ENCODE peak calls at places on chromosomes 13 and 19, in six cellular contexts. One of them, this sample, is unnamed.

GRCh38 chr19:37303591-37304171 is 67.2 kb upstream of the ZNF527 start:
- DNase-seq in IMR-90: no peak
- DNase-seq in fibroblast of lung: peak
- DNase-seq in GM23248: no peak
- DNase-seq in neural progenitor cell: peak
- DNase-seq in H9: no peak
- DNase-seq in this sample: no peak

GRCh38 chr13:113404366-113404722 is 40.4 kb upstream of the GRTP1 start:
- DNase-seq in IMR-90: no peak
- DNase-seq in fibroblast of lung: no peak
- DNase-seq in GM23248: no peak
- DNase-seq in neural progenitor cell: no peak
- DNase-seq in H9: no peak
- DNase-seq in this sample: no peak

GRCh38 chr13:33207616-33207964 is 78.0 kb downstream of the STARD13 start:
- DNase-seq in IMR-90: peak
- DNase-seq in fibroblast of lung: peak
- DNase-seq in GM23248: peak
- DNase-seq in neural progenitor cell: no peak
- DNase-seq in H9: no peak
- DNase-seq in this sample: no peak

GRCh38 chr19:18503971-18504885 is 17.6 kb downstream of the ELL start:
- DNase-seq in IMR-90: no peak
- DNase-seq in fibroblast of lung: no peak
- DNase-seq in GM23248: no peak
- DNase-seq in neural progenitor cell: no peak
- DNase-seq in H9: no peak
- DNase-seq in this sample: no peak

GRCh38 chr19:6186435-6186834 is 51.0 kb downstream of the ACSBG2 start:
- DNase-seq in IMR-90: no peak
- DNase-seq in fibroblast of lung: no peak
- DNase-seq in GM23248: no peak
- DNase-seq in neural progenitor cell: no peak
- DNase-seq in H9: no peak
- DNase-seq in this sample: no peak

GRCh38 chr19:56156768-56157167 is 15.7 kb downstream of the ZNF444 start:
- DNase-seq in IMR-90: no peak
- DNase-seq in fibroblast of lung: no peak
- DNase-seq in GM23248: no peak
- DNase-seq in neural progenitor cell: no peak
- DNase-seq in H9: no peak
- DNase-seq in this sample: no peak

GRCh38 chr13:112850273-112850672 is 118.7 kb upstream of the MCF2L start:
- DNase-seq in IMR-90: no peak
- DNase-seq in fibroblast of lung: no peak
- DNase-seq in GM23248: no peak
- DNase-seq in neural progenitor cell: no peak
- DNase-seq in H9: no peak
- DNase-seq in this sample: no peak

GRCh38 chr19:36436531-36436930 is 18.1 kb upstream of the ZFP82 start:
- DNase-seq in IMR-90: no peak
- DNase-seq in fibroblast of lung: no peak
- DNase-seq in GM23248: peak
- DNase-seq in neural progenitor cell: peak
- DNase-seq in H9: no peak
- DNase-seq in this sample: no peak

GRCh38 chr13:60230593-60230992 is 66.9 kb upstream of the DIAPH3 start:
- DNase-seq in IMR-90: peak
- DNase-seq in fibroblast of lung: peak
- DNase-seq in GM23248: peak
- DNase-seq in neural progenitor cell: no peak
- DNase-seq in H9: no peak
- DNase-seq in this sample: no peak

GRCh38 chr19:45762870-45763631 is 6.0 kb downstream of the SIX5 start:
- DNase-seq in IMR-90: no peak
- DNase-seq in fibroblast of lung: no peak
- DNase-seq in GM23248: no peak
- DNase-seq in neural progenitor cell: no peak
- DNase-seq in H9: no peak
- DNase-seq in this sample: no peak

GRCh38 chr13:103517066-103517767 is 451.0 kb upstream of the SLC10A2 start:
- DNase-seq in IMR-90: no peak
- DNase-seq in fibroblast of lung: peak
- DNase-seq in GM23248: no peak
- DNase-seq in neural progenitor cell: no peak
- DNase-seq in H9: no peak
- DNase-seq in this sample: no peak

GRCh38 chr13:110000534-110001345 is 214.4 kb upstream of the IRS2 start:
- DNase-seq in IMR-90: no peak
- DNase-seq in fibroblast of lung: no peak
- DNase-seq in GM23248: peak
- DNase-seq in neural progenitor cell: no peak
- DNase-seq in H9: no peak
- DNase-seq in this sample: no peak

GRCh38 chr19:46357846-46358583 is 11.1 kb downstream of the PPP5C start:
- DNase-seq in IMR-90: peak
- DNase-seq in fibroblast of lung: no peak
- DNase-seq in GM23248: peak
- DNase-seq in neural progenitor cell: no peak
- DNase-seq in H9: no peak
- DNase-seq in this sample: no peak

GRCh38 chr19:45138303-45138751 is 22.5 kb downstream of the NKPD1 start:
- DNase-seq in IMR-90: no peak
- DNase-seq in fibroblast of lung: no peak
- DNase-seq in GM23248: no peak
- DNase-seq in neural progenitor cell: no peak
- DNase-seq in H9: no peak
- DNase-seq in this sample: no peak

GRCh38 chr19:38869160-38869835 is 8.8 kb downstream of the RINL start:
- DNase-seq in IMR-90: no peak
- DNase-seq in fibroblast of lung: no peak
- DNase-seq in GM23248: no peak
- DNase-seq in neural progenitor cell: no peak
- DNase-seq in H9: peak
- DNase-seq in this sample: no peak

GRCh38 chr13:42328672-42329071 is 56.7 kb downstream of the AKAP11 start:
- DNase-seq in IMR-90: no peak
- DNase-seq in fibroblast of lung: no peak
- DNase-seq in GM23248: no peak
- DNase-seq in neural progenitor cell: no peak
- DNase-seq in H9: no peak
- DNase-seq in this sample: no peak

GRCh38 chr13:44870456-44870929 is 118.8 kb downstream of the NUFIP1 start:
- DNase-seq in IMR-90: no peak
- DNase-seq in fibroblast of lung: no peak
- DNase-seq in GM23248: no peak
- DNase-seq in neural progenitor cell: no peak
- DNase-seq in H9: no peak
- DNase-seq in this sample: no peak

GRCh38 chr13:46179576-46180368 is 2.2 kb downstream of the LCP1 start:
- DNase-seq in IMR-90: no peak
- DNase-seq in fibroblast of lung: no peak
- DNase-seq in GM23248: no peak
- DNase-seq in neural progenitor cell: no peak
- DNase-seq in H9: no peak
- DNase-seq in this sample: peak

GRCh38 chr19:42872608-42873007 is 6.9 kb downstream of the PSG1 start:
- DNase-seq in IMR-90: no peak
- DNase-seq in fibroblast of lung: no peak
- DNase-seq in GM23248: no peak
- DNase-seq in neural progenitor cell: no peak
- DNase-seq in H9: no peak
- DNase-seq in this sample: no peak

GRCh38 chr19:18017275-18018083 is 9.5 kb downstream of the ARRDC2 start:
- DNase-seq in IMR-90: no peak
- DNase-seq in fibroblast of lung: no peak
- DNase-seq in GM23248: no peak
- DNase-seq in neural progenitor cell: no peak
- DNase-seq in H9: no peak
- DNase-seq in this sample: no peak

GRCh38 chr13:61880576-61881283 is 465.1 kb upstream of the PCDH20 start:
- DNase-seq in IMR-90: peak
- DNase-seq in fibroblast of lung: peak
- DNase-seq in GM23248: peak
- DNase-seq in neural progenitor cell: peak
- DNase-seq in H9: peak
- DNase-seq in this sample: peak

GRCh38 chr19:54254195-54254906 is 2.7 kb downstream of the LILRB5 start:
- DNase-seq in IMR-90: no peak
- DNase-seq in fibroblast of lung: no peak
- DNase-seq in GM23248: no peak
- DNase-seq in neural progenitor cell: no peak
- DNase-seq in H9: peak
- DNase-seq in this sample: no peak

GRCh38 chr13:51618626-51619025 is 34.4 kb downstream of the WDFY2 start:
- DNase-seq in IMR-90: no peak
- DNase-seq in fibroblast of lung: no peak
- DNase-seq in GM23248: no peak
- DNase-seq in neural progenitor cell: no peak
- DNase-seq in H9: no peak
- DNase-seq in this sample: no peak

GRCh38 chr19:45508931-45509691 is 1.8 kb downstream of the VASP start:
- DNase-seq in IMR-90: peak
- DNase-seq in fibroblast of lung: peak
- DNase-seq in GM23248: peak
- DNase-seq in neural progenitor cell: peak
- DNase-seq in H9: peak
- DNase-seq in this sample: peak

GRCh38 chr13:110197041-110197440 is 109.9 kb downstream of the COL4A1 start:
- DNase-seq in IMR-90: peak
- DNase-seq in fibroblast of lung: peak
- DNase-seq in GM23248: no peak
- DNase-seq in neural progenitor cell: no peak
- DNase-seq in H9: no peak
- DNase-seq in this sample: no peak

GRCh38 chr13:76019421-76020044 is 383.4 kb downstream of the LMO7 start:
- DNase-seq in IMR-90: no peak
- DNase-seq in fibroblast of lung: no peak
- DNase-seq in GM23248: no peak
- DNase-seq in neural progenitor cell: peak
- DNase-seq in H9: peak
- DNase-seq in this sample: no peak

GRCh38 chr19:9857920-9858746 is 23.0 kb downstream of the PIN1 start:
- DNase-seq in IMR-90: no peak
- DNase-seq in fibroblast of lung: no peak
- DNase-seq in GM23248: no peak
- DNase-seq in neural progenitor cell: no peak
- DNase-seq in H9: no peak
- DNase-seq in this sample: peak

GRCh38 chr13:54750521-54750920 is 1721.9 kb downstream of the OLFM4 start:
- DNase-seq in IMR-90: no peak
- DNase-seq in fibroblast of lung: no peak
- DNase-seq in GM23248: no peak
- DNase-seq in neural progenitor cell: no peak
- DNase-seq in H9: no peak
- DNase-seq in this sample: no peak

GRCh38 chr19:13208131-13208963 is 58.1 kb downstream of the IER2 start:
- DNase-seq in IMR-90: peak
- DNase-seq in fibroblast of lung: peak
- DNase-seq in GM23248: peak
- DNase-seq in neural progenitor cell: peak
- DNase-seq in H9: no peak
- DNase-seq in this sample: no peak

GRCh38 chr13:67228031-67228430 is 2.1 kb downstream of the PCDH9 start:
- DNase-seq in IMR-90: no peak
- DNase-seq in fibroblast of lung: no peak
- DNase-seq in GM23248: no peak
- DNase-seq in neural progenitor cell: no peak
- DNase-seq in H9: no peak
- DNase-seq in this sample: no peak
- H2AFZ ChIP-seq in IMR-90: peak
- H2AFZ ChIP-seq in fibroblast of lung: no peak
- H2AFZ ChIP-seq in GM23248: no peak
- H2AFZ ChIP-seq in neural progenitor cell: no peak
- H2AFZ ChIP-seq in H9: no peak
- H2AFZ ChIP-seq in this sample: no peak

GRCh38 chr13:27977476-27978300 is 8.6 kb upstream of the CDX2 start:
- DNase-seq in IMR-90: no peak
- DNase-seq in fibroblast of lung: no peak
- DNase-seq in GM23248: peak
- DNase-seq in neural progenitor cell: peak
- DNase-seq in H9: peak
- DNase-seq in this sample: no peak

GRCh38 chr13:27973291-27973690 is 4.2 kb upstream of the CDX2 start:
- DNase-seq in IMR-90: no peak
- DNase-seq in fibroblast of lung: no peak
- DNase-seq in GM23248: no peak
- DNase-seq in neural progenitor cell: no peak
- DNase-seq in H9: no peak
- DNase-seq in this sample: no peak

GRCh38 chr13:27976362-27977177 is 7.5 kb upstream of the CDX2 start:
- DNase-seq in IMR-90: no peak
- DNase-seq in fibroblast of lung: no peak
- DNase-seq in GM23248: no peak
- DNase-seq in neural progenitor cell: no peak
- DNase-seq in H9: peak
- DNase-seq in this sample: no peak

GRCh38 chr13:27973956-27974662 is 5.0 kb upstream of the CDX2 start:
- DNase-seq in IMR-90: no peak
- DNase-seq in fibroblast of lung: no peak
- DNase-seq in GM23248: no peak
- DNase-seq in neural progenitor cell: no peak
- DNase-seq in H9: no peak
- DNase-seq in this sample: no peak

GRCh38 chr13:27975579-27976361 is 6.7 kb upstream of the CDX2 start:
- DNase-seq in IMR-90: no peak
- DNase-seq in fibroblast of lung: no peak
- DNase-seq in GM23248: no peak
- DNase-seq in neural progenitor cell: peak
- DNase-seq in H9: peak
- DNase-seq in this sample: no peak
- H3K9ac ChIP-seq in IMR-90: no peak
- H3K9ac ChIP-seq in fibroblast of lung: no peak
- H3K9ac ChIP-seq in GM23248: no peak
- H3K9ac ChIP-seq in neural progenitor cell: no peak
- H3K9ac ChIP-seq in H9: no peak
- H3K9ac ChIP-seq in this sample: no peak

GRCh38 chr13:31538067-31539042 is 201.0 kb upstream of the RXFP2 start:
- DNase-seq in IMR-90: peak
- DNase-seq in fibroblast of lung: peak
- DNase-seq in GM23248: peak
- DNase-seq in neural progenitor cell: peak
- DNase-seq in H9: no peak
- DNase-seq in this sample: no peak
- H2AFZ ChIP-seq in IMR-90: no peak
- H2AFZ ChIP-seq in fibroblast of lung: no peak
- H2AFZ ChIP-seq in GM23248: no peak
- H2AFZ ChIP-seq in neural progenitor cell: no peak
- H2AFZ ChIP-seq in H9: no peak
- H2AFZ ChIP-seq in this sample: no peak

DNA sequence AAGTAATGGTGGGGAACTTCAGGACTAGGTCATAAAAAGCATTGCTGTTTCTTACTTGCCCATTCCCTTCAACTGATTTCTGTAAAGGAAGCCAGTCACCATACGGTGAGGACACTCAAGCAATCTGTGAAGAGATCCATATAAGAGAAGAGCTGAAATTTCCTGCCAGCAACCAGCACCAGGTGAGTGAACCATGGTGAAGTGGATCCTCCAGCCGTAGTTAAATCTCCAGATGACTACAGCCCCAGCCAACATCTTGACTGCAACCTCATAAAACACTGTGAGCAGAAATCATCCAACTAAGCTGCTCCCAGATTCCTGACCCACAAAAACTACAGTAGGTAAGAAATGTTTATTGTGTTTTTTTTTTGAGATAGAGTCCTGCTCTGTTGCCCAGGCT is 3.8 kb upstream of the SLC6A16 start:
- DNase-seq in IMR-90: no peak
- DNase-seq in fibroblast of lung: no peak
- DNase-seq in GM23248: no peak
- DNase-seq in neural progenitor cell: no peak
- DNase-seq in H9: no peak
- DNase-seq in this sample: no peak
- H3K9ac ChIP-seq in IMR-90: no peak
- H3K9ac ChIP-seq in fibroblast of lung: no peak
- H3K9ac ChIP-seq in GM23248: no peak
- H3K9ac ChIP-seq in neural progenitor cell: no peak
- H3K9ac ChIP-seq in H9: no peak
- H3K9ac ChIP-seq in this sample: no peak

This sample was measured in DND-41.